ENCODE peak calls at places on chromosome 5, in seven cellular contexts. Q is psoas muscle, T is spleen, R is right atrium auricular region, J is left ventricle myocardium inferior, N is stomach, A is tibial nerve. G is an unnamed sample. For H3K36me3 and H3K4me1, the result is how much of the 10 kb centered on the place peaks cover.

GRCh38 chr5:109688647-109688998 is 1.1 kb upstream of the MAN2A1 start:
- DNase-seq in Q (no peak), T (no peak), R (no peak), J (no peak), N (no peak), A (peak), G (no peak)

GRCh38 chr5:25119654-25120053 is 474.9 kb upstream of the CDH10 start:
- DNase-seq in Q (no peak), T (no peak), R (no peak), J (no peak), N (no peak), A (no peak), G (no peak)

GRCh38 chr5:158874814-158875213 is 224.9 kb downstream of the EBF1 start:
- DNase-seq in Q (no peak), T (no peak), R (no peak), J (no peak), N (no peak), A (no peak), G (no peak)

GRCh38 chr5:415928-416635 is 26.9 kb upstream of the EXOC3 start:
- DNase-seq in Q (no peak), T (peak), R (no peak), J (no peak), N (no peak), A (no peak), G (no peak)

GRCh38 chr5:173327084-173327947 is 898 bp downstream of the STC2 start:
- DNase-seq in Q (no peak), T (peak), R (no peak), J (no peak), N (no peak), A (no peak), G (no peak)

GRCh38 chr5:14686517-14686916 is 22.0 kb downstream of the OTULIN start:
- DNase-seq in Q (no peak), T (no peak), R (no peak), J (no peak), N (no peak), A (no peak), G (no peak)

GRCh38 chr5:141880961-141881801 is 3.0 kb upstream of the PCDH1 start:
- DNase-seq in Q (no peak), T (peak), R (no peak), J (peak), N (no peak), A (no peak), G (no peak)

GRCh38 chr5:148790545-148791333 is 35.7 kb upstream of the ADRB2 start:
- DNase-seq in Q (no peak), T (no peak), R (no peak), J (no peak), N (no peak), A (no peak), G (no peak)

GRCh38 chr5:141517902-141518610 is 29.2 kb downstream of the PCDHGC5 start:
- DNase-seq in Q (no peak), T (peak), R (no peak), J (no peak), N (no peak), A (no peak), G (no peak)

GRCh38 chr5:74240783-74241750 is 399.5 kb downstream of the ENC1 start:
- DNase-seq in Q (no peak), T (no peak), R (no peak), J (no peak), N (no peak), A (no peak), G (peak)

GRCh38 chr5:80319702-80320101 is at the start of gene SPZ1:
- DNase-seq in Q (no peak), T (no peak), R (no peak), J (no peak), N (no peak), A (no peak), G (no peak)

GRCh38 chr5:177269976-177270375 is 33.5 kb downstream of the RAB24 start:
- DNase-seq in Q (no peak), T (no peak), R (no peak), J (no peak), N (no peak), A (no peak), G (no peak)

GRCh38 chr5:177271113-177271512 is 32.4 kb downstream of the RAB24 start:
- DNase-seq in Q (no peak), T (no peak), R (no peak), J (no peak), N (no peak), A (no peak), G (no peak)

GRCh38 chr5:177265395-177265794 is 38.1 kb downstream of the RAB24 start:
- DNase-seq in Q (no peak), T (no peak), R (no peak), J (no peak), N (no peak), A (no peak), G (no peak)

GRCh38 chr5:177270653-177271052 is 32.9 kb downstream of the RAB24 start:
- DNase-seq in Q (no peak), T (no peak), R (no peak), J (no peak), N (no peak), A (no peak), G (no peak)

GRCh38 chr5:177269232-177269895 is 34.2 kb downstream of the RAB24 start:
- DNase-seq in Q (no peak), T (no peak), R (no peak), J (no peak), N (no peak), A (no peak), G (no peak)
- H3K36me3 ChIP-seq in Q (half or more), T (under half), R (half or more), J (half or more), N (under half), A (under half), G (under half)

DNA sequence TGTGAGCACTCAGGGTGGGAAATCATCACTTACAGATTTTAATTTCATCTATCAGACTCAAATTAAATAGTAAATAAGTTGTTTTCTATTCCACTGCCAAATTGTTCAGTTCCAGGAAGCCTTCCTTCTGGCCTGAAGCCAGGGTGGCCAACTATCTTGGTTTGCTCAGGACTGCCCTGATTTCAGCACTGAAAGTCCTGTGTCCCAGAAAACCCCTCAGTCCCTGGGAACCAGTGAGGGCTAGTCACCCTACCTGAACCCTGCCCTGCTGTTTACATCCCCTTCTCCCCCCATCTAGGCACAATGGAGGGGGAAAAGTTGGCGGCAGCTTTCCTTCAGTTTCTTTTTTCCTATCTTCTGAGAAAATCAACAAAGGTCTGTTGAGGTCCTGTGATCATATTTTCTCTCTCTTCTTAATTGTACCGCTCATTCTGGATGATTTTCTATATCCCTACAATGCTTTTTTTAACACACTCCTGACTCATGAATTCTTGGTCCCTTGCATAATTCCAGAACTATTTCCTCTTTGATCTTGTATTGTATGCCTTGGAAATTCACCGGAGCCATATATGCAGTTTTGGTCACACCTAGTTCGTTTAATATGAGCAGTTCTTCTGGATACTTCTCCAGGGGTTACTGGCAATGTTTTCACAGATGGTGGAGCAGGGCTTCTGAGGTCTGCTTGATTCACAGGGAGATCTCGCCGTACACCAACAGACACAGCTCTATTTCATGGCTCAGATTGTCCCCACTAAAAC is 103.8 kb downstream of the MAP1B start:
- DNase-seq in Q (peak), T (no peak), R (no peak), J (peak), N (peak), A (peak), G (peak)
- H3K4me3 ChIP-seq in Q (no peak), T (no peak), R (no peak), J (peak), N (no peak), A (no peak), G (no peak)

GRCh38 chr5:138539791-138540190 is 3.2 kb downstream of the ETF1 start:
- DNase-seq in Q (no peak), T (no peak), R (no peak), J (no peak), N (no peak), A (no peak), G (no peak)

GRCh38 chr5:138542956-138543729 is at the start of gene ETF1:
- DNase-seq in Q (peak), T (peak), R (peak), J (peak), N (peak), A (peak), G (peak)

GRCh38 chr5:138542120-138542955 is 698 bp downstream of the ETF1 start:
- DNase-seq in Q (no peak), T (no peak), R (no peak), J (no peak), N (peak), A (no peak), G (no peak)

GRCh38 chr5:138543730-138544104 is 681 bp upstream of the ETF1 start:
- DNase-seq in Q (no peak), T (no peak), R (no peak), J (no peak), N (no peak), A (no peak), G (no peak)

DNA sequence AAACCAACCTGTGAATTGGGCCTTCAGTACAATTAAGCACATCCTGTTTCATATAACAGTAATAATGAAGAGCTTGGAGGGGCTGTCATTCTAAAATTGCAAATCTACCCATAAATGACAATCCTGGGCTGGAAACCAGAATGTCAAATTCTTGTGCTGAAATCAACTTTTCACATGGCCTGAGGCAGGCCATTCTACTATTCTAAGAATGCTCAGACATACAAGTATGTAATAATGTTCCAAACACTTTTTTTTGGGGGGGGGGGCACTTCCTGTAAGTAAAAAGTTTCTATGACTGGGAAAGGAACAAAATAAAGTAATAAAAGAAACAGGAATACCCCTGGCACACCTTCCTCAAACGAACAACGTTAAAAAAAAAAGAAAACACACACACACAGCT is 1.5 kb downstream of the ETF1 start:
- DNase-seq in Q (no peak), T (no peak), R (no peak), J (no peak), N (no peak), A (no peak), G (no peak)
- H3K4me1 ChIP-seq in Q (half or more), T (half or more), R (under half), J (half or more), N (under half), A (under half), G (under half)

GRCh38 chr5:150035139-150035893 is 34.8 kb downstream of the HMGXB3 start:
- DNase-seq in Q (no peak), T (no peak), R (no peak), J (no peak), N (no peak), A (no peak), G (no peak)

GRCh38 chr5:150042459-150042858 is 41.9 kb downstream of the HMGXB3 start:
- DNase-seq in Q (no peak), T (no peak), R (no peak), J (no peak), N (no peak), A (no peak), G (no peak)

GRCh38 chr5:150034677-150035076 is 34.1 kb downstream of the HMGXB3 start:
- DNase-seq in Q (no peak), T (no peak), R (no peak), J (no peak), N (no peak), A (peak), G (no peak)

GRCh38 chr5:150036513-150036912 is 36.0 kb downstream of the HMGXB3 start:
- DNase-seq in Q (peak), T (no peak), R (no peak), J (peak), N (no peak), A (no peak), G (no peak)

GRCh38 chr5:150038547-150038946 is 38.0 kb downstream of the HMGXB3 start:
- DNase-seq in Q (no peak), T (no peak), R (no peak), J (no peak), N (no peak), A (no peak), G (no peak)
- H3K36me3 ChIP-seq in Q (half or more), T (half or more), R (half or more), J (half or more), N (half or more), A (under half), G (under half)

GRCh38 chr5:150497989-150498317 is 10.0 kb upstream of the NDST1 start:
- DNase-seq in Q (peak), T (no peak), R (no peak), J (no peak), N (no peak), A (no peak), G (no peak)
- H3K4me3 ChIP-seq in Q (no peak), T (no peak), R (peak), J (no peak), N (no peak), A (no peak), G (no peak)

DNA sequence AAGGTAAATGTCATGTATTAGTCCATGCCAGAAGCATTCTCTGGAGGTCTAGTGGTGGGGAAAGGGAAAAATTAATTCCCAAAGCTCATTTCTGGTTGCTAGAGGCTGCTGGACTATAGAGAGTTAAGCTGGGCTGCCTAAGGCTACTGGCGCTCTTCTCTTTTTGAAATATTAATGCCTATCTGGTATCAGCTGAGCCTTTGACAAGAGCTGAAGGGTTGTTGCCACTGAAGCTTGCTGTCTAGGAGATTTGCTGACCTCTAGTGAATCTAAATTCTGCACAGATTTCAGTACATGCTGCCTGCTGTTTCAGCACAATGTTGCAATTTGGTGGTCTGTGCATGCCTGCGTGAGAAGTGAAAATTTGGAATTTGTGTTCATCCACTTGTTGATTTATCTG is 29.1 kb upstream of the PLCXD3 start:
- DNase-seq in Q (no peak), T (no peak), R (no peak), J (no peak), N (no peak), A (no peak), G (no peak)
- H3K4me1 ChIP-seq in Q (under half), T (under half), R (under half), J (under half), N (under half), A (under half), G (under half)

GRCh38 chr5:36607838-36608783 is 1.7 kb downstream of the SLC1A3 start:
- DNase-seq in Q (no peak), T (no peak), R (no peak), J (no peak), N (no peak), A (no peak), G (no peak)
- H3K36me3 ChIP-seq in Q (under half), T (under half), R (under half), J (under half), N (under half), A (under half), G (under half)

GRCh38 chr5:95590880-95591279 is 29.0 kb upstream of the GPR150 start:
- DNase-seq in Q (no peak), T (no peak), R (no peak), J (no peak), N (no peak), A (no peak), G (no peak)
- H3K4me3 ChIP-seq in Q (no peak), T (no peak), R (no peak), J (no peak), N (no peak), A (no peak), G (no peak)

GRCh38 chr5:169580964-169581363 is 2.6 kb upstream of the SPDL1 start:
- DNase-seq in Q (no peak), T (no peak), R (no peak), J (no peak), N (no peak), A (no peak), G (no peak)
- H3K4me1 ChIP-seq in Q (under half), T (under half), R (under half), J (under half), N (under half), A (under half), G (under half)

G was measured in prostate gland.